ENCODE peak calls at places on chromosomes 7 and 10, in six cellular contexts. One of them, this sample, is unnamed.

GRCh38 chr7:2399848-2400587 is 3.4 kb upstream of the CHST12 start:
- DNase-seq in cardiac fibroblast: peak
- DNase-seq in NB4: peak
- DNase-seq in left lung: peak
- DNase-seq in brain microvascular endothelial cell: peak
- DNase-seq in AG09309: peak
- DNase-seq in this sample: peak

GRCh38 chr7:123070702-123071286 is 75.3 kb upstream of the TAS2R16 start:
- DNase-seq in brain microvascular endothelial cell: peak
- DNase-seq in left lung: no peak
- DNase-seq in cardiac fibroblast: peak
- DNase-seq in AG09309: no peak
- DNase-seq in NB4: peak
- DNase-seq in this sample: no peak

GRCh38 chr7:23334482-23335056 is 35.4 kb downstream of the MALSU1 start:
- DNase-seq in AG09309: peak
- DNase-seq in NB4: no peak
- DNase-seq in left lung: no peak
- DNase-seq in cardiac fibroblast: peak
- DNase-seq in brain microvascular endothelial cell: peak
- DNase-seq in this sample: peak

GRCh38 chr7:106110885-106111670 is 1.0 kb downstream of the SYPL1 start:
- DNase-seq in cardiac fibroblast: no peak
- DNase-seq in left lung: no peak
- DNase-seq in AG09309: no peak
- DNase-seq in brain microvascular endothelial cell: peak
- DNase-seq in NB4: peak
- DNase-seq in this sample: no peak

GRCh38 chr7:75624134-75624832 is 114.5 kb downstream of the HIP1 start:
- DNase-seq in NB4: peak
- DNase-seq in AG09309: peak
- DNase-seq in cardiac fibroblast: peak
- DNase-seq in left lung: peak
- DNase-seq in brain microvascular endothelial cell: no peak
- DNase-seq in this sample: no peak

GRCh38 chr10:77715081-77715480 is 77.5 kb upstream of the KCNMA1 start:
- DNase-seq in AG09309: no peak
- DNase-seq in brain microvascular endothelial cell: no peak
- DNase-seq in cardiac fibroblast: no peak
- DNase-seq in left lung: no peak
- DNase-seq in NB4: peak
- DNase-seq in this sample: no peak

GRCh38 chr10:86344281-86344680 is 22.3 kb downstream of the GRID1 start:
- DNase-seq in cardiac fibroblast: no peak
- DNase-seq in AG09309: no peak
- DNase-seq in NB4: no peak
- DNase-seq in brain microvascular endothelial cell: no peak
- DNase-seq in left lung: no peak
- DNase-seq in this sample: no peak

GRCh38 chr10:18906636-18907035 is 142.0 kb upstream of the MALRD1 start:
- DNase-seq in left lung: no peak
- DNase-seq in AG09309: no peak
- DNase-seq in NB4: no peak
- DNase-seq in cardiac fibroblast: no peak
- DNase-seq in brain microvascular endothelial cell: no peak
- DNase-seq in this sample: no peak

GRCh38 chr10:44196336-44196735 is 188.6 kb downstream of the CXCL12 start:
- DNase-seq in cardiac fibroblast: no peak
- DNase-seq in left lung: no peak
- DNase-seq in brain microvascular endothelial cell: no peak
- DNase-seq in AG09309: no peak
- DNase-seq in NB4: no peak
- DNase-seq in this sample: no peak

GRCh38 chr7:129210989-129211312 is 13.9 kb upstream of the AHCYL2 start:
- DNase-seq in cardiac fibroblast: no peak
- DNase-seq in left lung: no peak
- DNase-seq in AG09309: no peak
- DNase-seq in NB4: no peak
- DNase-seq in brain microvascular endothelial cell: no peak
- DNase-seq in this sample: no peak

GRCh38 chr7:99380032-99380822 is 5.7 kb downstream of the ARPC1B start:
- DNase-seq in NB4: peak
- DNase-seq in brain microvascular endothelial cell: peak
- DNase-seq in left lung: no peak
- DNase-seq in AG09309: no peak
- DNase-seq in cardiac fibroblast: peak
- DNase-seq in this sample: no peak

GRCh38 chr10:70175516-70175915 is 5.2 kb upstream of the SAR1A start:
- DNase-seq in AG09309: no peak
- DNase-seq in left lung: no peak
- DNase-seq in cardiac fibroblast: no peak
- DNase-seq in brain microvascular endothelial cell: no peak
- DNase-seq in NB4: no peak
- DNase-seq in this sample: no peak

GRCh38 chr7:137727413-137727812 is 119.4 kb downstream of the DGKI start:
- DNase-seq in left lung: no peak
- DNase-seq in cardiac fibroblast: no peak
- DNase-seq in brain microvascular endothelial cell: no peak
- DNase-seq in AG09309: no peak
- DNase-seq in NB4: no peak
- DNase-seq in this sample: no peak

GRCh38 chr7:39252916-39253315 is 275.2 kb downstream of the POU6F2 start:
- DNase-seq in cardiac fibroblast: no peak
- DNase-seq in left lung: no peak
- DNase-seq in NB4: no peak
- DNase-seq in AG09309: no peak
- DNase-seq in brain microvascular endothelial cell: peak
- DNase-seq in this sample: peak

GRCh38 chr7:34438436-34438835 is 219.6 kb upstream of the NPSR1 start:
- DNase-seq in left lung: no peak
- DNase-seq in brain microvascular endothelial cell: no peak
- DNase-seq in NB4: no peak
- DNase-seq in AG09309: no peak
- DNase-seq in cardiac fibroblast: no peak
- DNase-seq in this sample: no peak

DNA sequence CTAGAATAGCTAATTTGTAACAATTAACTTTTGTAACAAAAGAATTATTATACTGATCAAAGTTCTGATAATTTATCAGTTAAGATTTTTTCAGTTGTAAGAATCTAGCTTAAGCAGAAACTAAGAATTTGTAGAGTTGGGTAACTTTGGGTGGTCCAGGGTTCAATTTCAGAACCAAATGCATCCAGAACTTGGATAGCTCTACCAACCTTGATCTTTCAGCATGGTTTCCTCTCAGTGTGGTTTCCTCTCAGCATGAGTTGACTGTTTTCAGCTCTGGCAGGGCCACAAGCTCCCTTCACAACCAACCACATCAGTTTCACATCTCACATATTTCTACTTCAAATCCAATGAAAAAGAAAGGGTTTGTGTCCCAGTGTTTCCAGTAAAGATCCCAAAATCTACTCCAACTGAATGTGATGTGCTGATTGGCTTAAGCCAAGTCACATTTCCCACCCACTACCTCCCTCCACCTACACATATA is 3.3 kb upstream of the FAS start:
- DNase-seq in NB4: peak
- DNase-seq in AG09309: no peak
- DNase-seq in left lung: no peak
- DNase-seq in cardiac fibroblast: no peak
- DNase-seq in brain microvascular endothelial cell: no peak
- DNase-seq in this sample: no peak
- TF ChIP-seq CTCF in NB4: no peak
- TF ChIP-seq CTCF in AG09309: no peak
- TF ChIP-seq CTCF in left lung: no peak
- TF ChIP-seq CTCF in cardiac fibroblast: no peak
- TF ChIP-seq CTCF in brain microvascular endothelial cell: no peak
- TF ChIP-seq CTCF in this sample: no peak

GRCh38 chr7:143410523-143411004 is 1.9 kb upstream of the EPHA1 start:
- DNase-seq in AG09309: no peak
- DNase-seq in left lung: no peak
- DNase-seq in NB4: peak
- DNase-seq in brain microvascular endothelial cell: no peak
- DNase-seq in cardiac fibroblast: peak
- DNase-seq in this sample: no peak

GRCh38 chr7:143405671-143406352 is 2.8 kb downstream of the EPHA1 start:
- DNase-seq in NB4: no peak
- DNase-seq in brain microvascular endothelial cell: no peak
- DNase-seq in left lung: no peak
- DNase-seq in AG09309: no peak
- DNase-seq in cardiac fibroblast: no peak
- DNase-seq in this sample: no peak

GRCh38 chr7:143408247-143408685 is 390 bp downstream of the EPHA1 start:
- DNase-seq in left lung: no peak
- DNase-seq in brain microvascular endothelial cell: no peak
- DNase-seq in AG09309: no peak
- DNase-seq in NB4: no peak
- DNase-seq in cardiac fibroblast: no peak
- DNase-seq in this sample: no peak

GRCh38 chr7:143407296-143408246 is 1.1 kb downstream of the EPHA1 start:
- DNase-seq in NB4: peak
- DNase-seq in cardiac fibroblast: no peak
- DNase-seq in brain microvascular endothelial cell: no peak
- DNase-seq in left lung: no peak
- DNase-seq in AG09309: no peak
- DNase-seq in this sample: no peak

DNA sequence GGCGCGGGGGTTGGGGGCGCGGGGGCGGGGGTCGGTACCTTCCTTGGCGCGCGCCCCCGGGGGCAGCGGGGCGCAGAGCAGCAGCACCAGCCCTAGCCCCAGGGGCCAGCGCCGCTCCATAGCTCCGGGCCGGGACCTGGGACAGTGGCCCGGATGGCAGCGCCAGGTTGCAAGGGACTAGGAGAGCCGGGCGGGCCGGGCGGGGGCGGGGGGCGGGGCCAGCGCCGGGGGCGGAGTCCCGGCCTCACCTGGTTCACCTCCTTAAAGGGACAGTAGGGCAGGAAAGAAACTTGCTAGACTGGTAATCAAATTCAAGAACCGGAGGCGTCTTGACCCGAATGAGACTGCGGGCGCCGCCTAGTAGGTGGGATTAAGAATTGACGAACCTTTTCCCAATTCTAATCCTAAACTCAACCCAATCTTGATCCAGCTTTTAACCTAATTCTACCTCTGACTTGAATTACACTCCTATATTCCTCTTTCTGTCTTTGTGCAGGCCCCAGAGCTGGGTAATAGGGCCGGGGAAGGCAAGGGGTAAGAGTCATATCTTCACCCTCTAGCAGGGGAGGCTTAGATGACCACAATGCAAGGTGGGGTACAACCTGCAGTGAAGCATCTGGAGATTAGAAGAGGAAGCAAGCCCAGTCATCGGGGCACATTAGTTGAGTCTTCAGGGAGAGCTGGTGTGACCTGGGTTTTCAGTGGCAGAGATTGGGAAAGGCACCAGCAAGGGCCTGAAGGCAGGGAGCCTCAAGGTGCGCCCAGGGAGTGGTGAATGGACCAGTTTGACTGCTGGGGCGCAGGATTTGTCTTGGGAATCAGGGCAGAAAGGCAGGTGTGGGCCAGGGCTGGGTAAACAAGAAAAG is at the start of gene EPHA1:
- DNase-seq in brain microvascular endothelial cell: no peak
- DNase-seq in NB4: peak
- DNase-seq in cardiac fibroblast: no peak
- DNase-seq in AG09309: no peak
- DNase-seq in left lung: no peak
- DNase-seq in this sample: no peak
- H3K4me3 ChIP-seq in brain microvascular endothelial cell: no peak
- H3K4me3 ChIP-seq in NB4: peak
- H3K4me3 ChIP-seq in cardiac fibroblast: no peak
- H3K4me3 ChIP-seq in AG09309: no peak
- H3K4me3 ChIP-seq in left lung: peak
- H3K4me3 ChIP-seq in this sample: peak

GRCh38 chr10:49161411-49161997 is 26.7 kb downstream of the TMEM273 start:
- DNase-seq in brain microvascular endothelial cell: peak
- DNase-seq in NB4: peak
- DNase-seq in AG09309: no peak
- DNase-seq in left lung: no peak
- DNase-seq in cardiac fibroblast: peak
- DNase-seq in this sample: no peak
- TF ChIP-seq CTCF in brain microvascular endothelial cell: peak
- TF ChIP-seq CTCF in NB4: peak
- TF ChIP-seq CTCF in AG09309: peak
- TF ChIP-seq CTCF in left lung: peak
- TF ChIP-seq CTCF in cardiac fibroblast: peak
- TF ChIP-seq CTCF in this sample: peak

GRCh38 chr7:139821349-139822115 is 7.5 kb upstream of the TBXAS1 start:
- DNase-seq in left lung: no peak
- DNase-seq in NB4: no peak
- DNase-seq in cardiac fibroblast: no peak
- DNase-seq in brain microvascular endothelial cell: no peak
- DNase-seq in AG09309: no peak
- DNase-seq in this sample: no peak
- H3K4me3 ChIP-seq in left lung: no peak
- H3K4me3 ChIP-seq in NB4: no peak
- H3K4me3 ChIP-seq in cardiac fibroblast: no peak
- H3K4me3 ChIP-seq in brain microvascular endothelial cell: no peak
- H3K4me3 ChIP-seq in AG09309: no peak
- H3K4me3 ChIP-seq in this sample: no peak

GRCh38 chr10:83960125-83960524 is 179.2 kb upstream of the GHITM start:
- DNase-seq in cardiac fibroblast: no peak
- DNase-seq in brain microvascular endothelial cell: no peak
- DNase-seq in left lung: no peak
- DNase-seq in NB4: no peak
- DNase-seq in AG09309: no peak
- DNase-seq in this sample: no peak

GRCh38 chr10:83959330-83959729 is 180.0 kb upstream of the GHITM start:
- DNase-seq in cardiac fibroblast: no peak
- DNase-seq in AG09309: no peak
- DNase-seq in NB4: peak
- DNase-seq in left lung: no peak
- DNase-seq in brain microvascular endothelial cell: no peak
- DNase-seq in this sample: no peak

GRCh38 chr10:83963446-83963845 is 175.9 kb upstream of the GHITM start:
- DNase-seq in cardiac fibroblast: no peak
- DNase-seq in NB4: no peak
- DNase-seq in brain microvascular endothelial cell: no peak
- DNase-seq in AG09309: no peak
- DNase-seq in left lung: no peak
- DNase-seq in this sample: no peak

GRCh38 chr10:83965473-83965872 is 173.8 kb upstream of the GHITM start:
- DNase-seq in brain microvascular endothelial cell: no peak
- DNase-seq in left lung: no peak
- DNase-seq in NB4: peak
- DNase-seq in AG09309: no peak
- DNase-seq in cardiac fibroblast: no peak
- DNase-seq in this sample: no peak

GRCh38 chr10:83961620-83962019 is 177.7 kb upstream of the GHITM start:
- DNase-seq in AG09309: no peak
- DNase-seq in cardiac fibroblast: no peak
- DNase-seq in left lung: no peak
- DNase-seq in NB4: peak
- DNase-seq in brain microvascular endothelial cell: no peak
- DNase-seq in this sample: no peak
- TF ChIP-seq CTCF in AG09309: no peak
- TF ChIP-seq CTCF in cardiac fibroblast: no peak
- TF ChIP-seq CTCF in left lung: no peak
- TF ChIP-seq CTCF in NB4: peak
- TF ChIP-seq CTCF in brain microvascular endothelial cell: no peak
- TF ChIP-seq CTCF in this sample: no peak